ENCODE peak calls at places on chromosomes 3 and 15, in four cellular contexts. E is breast epithelium, U is dorsolateral prefrontal cortex, I is coronary artery. T is an unnamed sample.

GRCh38 chr3:110576962-110577361 is 494.7 kb upstream of the NECTIN3 start:
- DNase-seq in U (no peak), I (no peak), E (no peak), T (peak)

GRCh38 chr3:52521881-52522650 is 11.6 kb downstream of the NT5DC2 start:
- DNase-seq in U (no peak), E (no peak), I (no peak), T (no peak)

GRCh38 chr3:72013104-72013503 is 228.2 kb upstream of the PROK2 start:
- DNase-seq in E (no peak), I (no peak), U (no peak), T (no peak)

GRCh38 chr3:136778865-136779264 is 26.7 kb upstream of the STAG1 start:
- DNase-seq in I (no peak), U (no peak), E (no peak), T (no peak)

GRCh38 chr3:192090586-192090985 is 629.6 kb downstream of the PYDC2 start:
- DNase-seq in I (no peak), E (no peak), U (no peak), T (no peak)

GRCh38 chr3:141561426-141562034 is 74.7 kb downstream of the RASA2 start:
- DNase-seq in I (no peak), U (no peak), E (no peak), T (peak)

GRCh38 chr3:105516972-105517371 is 150.3 kb downstream of the ALCAM start:
- DNase-seq in E (no peak), I (no peak), U (no peak), T (no peak)

GRCh38 chr3:89107461-89108035 is at the start of gene EPHA3:
- DNase-seq in E (no peak), I (peak), U (peak), T (peak)

GRCh38 chr3:78494831-78495230 is 1273.0 kb downstream of the ROBO1 start:
- DNase-seq in U (no peak), E (no peak), I (no peak), T (no peak)

GRCh38 chr15:76333720-76334437 is 2.7 kb upstream of the ISL2 start:
- DNase-seq in U (no peak), E (no peak), I (no peak), T (no peak)

GRCh38 chr3:123008808-123009207 is 18.8 kb downstream of the SEMA5B start:
- DNase-seq in E (no peak), U (no peak), I (no peak), T (no peak)

GRCh38 chr3:123015596-123015995 is 12.0 kb downstream of the SEMA5B start:
- DNase-seq in I (no peak), U (no peak), E (no peak), T (no peak)

GRCh38 chr3:123011484-123011883 is 16.1 kb downstream of the SEMA5B start:
- DNase-seq in I (no peak), U (no peak), E (no peak), T (no peak)

GRCh38 chr3:123012652-123013051 is 14.9 kb downstream of the SEMA5B start:
- DNase-seq in U (no peak), E (no peak), I (no peak), T (no peak)

GRCh38 chr3:123013876-123014275 is 13.7 kb downstream of the SEMA5B start:
- DNase-seq in E (no peak), I (no peak), U (no peak), T (no peak)
- TF ChIP-seq CTCF in E (no peak), I (no peak), U (no peak), T (no peak)

GRCh38 chr3:126530171-126531050 is 6.5 kb downstream of the CHST13 start:
- DNase-seq in I (no peak), E (no peak), U (peak), T (no peak)
- TF ChIP-seq CTCF in I (no peak), E (no peak), U (no peak), T (no peak)

GRCh38 chr15:92682772-92683510 is 27.4 kb upstream of the FAM174B start:
- DNase-seq in U (no peak), E (no peak), I (no peak), T (peak)

GRCh38 chr15:92687183-92687582 is 31.6 kb upstream of the FAM174B start:
- DNase-seq in E (no peak), U (no peak), I (no peak), T (no peak)

GRCh38 chr15:92681141-92681622 is 25.6 kb upstream of the FAM174B start:
- DNase-seq in U (no peak), E (no peak), I (no peak), T (peak)

GRCh38 chr15:92677998-92678397 is 22.4 kb upstream of the FAM174B start:
- DNase-seq in I (no peak), E (no peak), U (no peak), T (no peak)

DNA sequence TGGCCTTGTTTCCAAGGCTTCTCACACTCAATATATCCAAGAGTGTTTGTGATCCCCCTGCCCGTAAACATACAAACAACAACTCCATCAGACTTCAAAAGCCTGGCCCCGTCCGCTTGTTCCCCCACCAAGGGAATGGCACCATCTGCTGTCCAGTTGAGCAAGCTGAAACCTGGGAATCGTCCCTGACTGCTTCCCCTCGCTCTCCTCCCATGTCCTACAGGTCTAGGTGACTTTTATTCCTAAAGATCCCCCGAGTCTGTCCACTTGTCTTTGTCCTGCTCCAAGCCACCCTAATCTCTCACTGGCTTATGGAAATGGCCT is 27.9 kb upstream of the FAM174B start:
- DNase-seq in E (no peak), U (no peak), I (no peak), T (no peak)
- TF ChIP-seq CTCF in E (no peak), U (peak), I (peak), T (peak)

DNA sequence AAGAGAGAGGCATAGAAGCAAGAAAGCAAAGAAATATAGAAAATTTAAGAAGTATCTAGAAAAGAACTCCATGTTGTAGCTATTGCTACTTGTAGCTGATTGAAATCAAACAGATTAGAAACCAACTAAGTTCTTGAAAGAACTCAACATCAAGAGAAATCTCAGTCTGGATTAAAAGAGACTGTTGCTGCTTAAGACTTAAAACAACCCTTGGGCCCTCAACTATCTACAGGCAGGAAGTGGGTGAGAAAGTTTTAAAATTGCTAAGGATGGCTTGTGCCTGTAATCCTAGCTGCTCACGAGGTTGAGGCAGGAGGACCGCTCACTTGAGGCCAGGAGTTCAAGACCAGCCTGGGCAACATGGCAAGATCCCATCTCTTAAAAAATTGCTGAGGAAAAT is 39.3 kb upstream of the C15orf61 start:
- DNase-seq in U (no peak), I (no peak), E (no peak), T (no peak)
- TF ChIP-seq CTCF in U (no peak), I (no peak), E (no peak), T (no peak)

GRCh38 chr3:128011140-128011539 is 41.1 kb upstream of the SEC61A1 start:
- DNase-seq in U (no peak), I (no peak), E (no peak), T (no peak)
- TF ChIP-seq CTCF in U (no peak), I (no peak), E (no peak), T (peak)

DNA sequence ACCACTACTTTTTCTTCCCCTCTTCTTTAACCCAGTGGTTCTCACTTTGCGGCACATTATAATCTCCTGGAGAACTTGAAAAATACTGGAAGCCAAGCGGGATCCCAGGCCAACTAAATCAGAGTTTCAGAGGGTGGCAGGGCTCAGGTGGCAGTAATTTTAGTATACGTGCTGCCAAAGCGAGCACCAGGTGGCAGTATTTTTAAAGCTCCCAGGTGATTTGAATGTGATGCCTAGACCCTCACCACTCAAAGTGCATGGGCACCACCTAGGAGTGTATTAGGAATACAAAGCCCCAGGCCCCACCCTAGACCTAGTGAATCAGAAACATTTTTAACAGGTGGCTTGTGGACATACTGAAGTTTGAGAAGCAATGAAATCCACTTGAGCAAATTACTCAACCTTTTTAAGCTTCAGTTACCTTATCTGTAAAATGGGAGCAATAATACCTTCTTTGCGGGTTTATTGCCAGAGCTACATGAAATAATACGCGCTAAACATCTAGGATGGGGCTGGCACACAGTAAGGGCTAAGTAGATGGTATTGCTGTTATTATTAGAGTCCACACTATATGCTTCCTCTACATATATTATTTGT is 8.3 kb downstream of the B3GALNT1 start:
- DNase-seq in I (no peak), U (no peak), E (no peak), T (no peak)
- TF ChIP-seq CTCF in I (no peak), U (no peak), E (no peak), T (peak)